ENCODE peak calls at places on chromosomes 13 and 19, in six cellular contexts. A is midbrain, L is fibroblast of pulmonary artery, W is left cardiac atrium, N is IMR-90, H is CD14-positive monocyte. I is an unnamed sample.

GRCh38 chr13:47621931-47622330 is 379.1 kb downstream of the SUCLA2 start:
- DNase-seq in A (no peak), L (peak; percentile 74), W (no peak), N (peak; percentile 38), H (no peak), I (no peak)

GRCh38 chr13:36130542-36131214 is 504 bp downstream of the DCLK1 start:
- DNase-seq in A (no peak), L (no peak), W (peak; percentile 40), N (no peak), H (no peak), I (no peak)

GRCh38 chr13:31930901-31931522 is 100.6 kb upstream of the FRY start:
- DNase-seq in A (no peak), L (no peak), W (no peak), N (no peak), H (no peak), I (no peak)

GRCh38 chr19:46710687-46711086 is 6.2 kb downstream of the PRKD2 start:
- DNase-seq in A (no peak), L (no peak), W (no peak), N (no peak), H (no peak), I (no peak)

GRCh38 chr19:15869873-15870272 is 28.0 kb downstream of the CYP4F2 start:
- DNase-seq in A (no peak), L (no peak), W (no peak), N (no peak), H (no peak), I (no peak)

GRCh38 chr19:6736917-6737283 is 480 bp downstream of the GPR108 start:
- DNase-seq in A (peak; percentile 47), L (no peak), W (no peak), N (no peak), H (no peak), I (no peak)

GRCh38 chr13:102394158-102395053 is 7.4 kb downstream of the FGF14 start:
- DNase-seq in A (peak; percentile 94), L (peak; percentile 82), W (peak; percentile 98), N (peak; percentile 73), H (peak; percentile 68), I (peak; percentile 75)

GRCh38 chr13:36919206-36919832 is 719 bp downstream of the SMAD9 start:
- DNase-seq in A (peak; percentile 37), L (peak; percentile 17), W (peak; percentile 74), N (peak; percentile 17), H (no peak), I (no peak)

GRCh38 chr19:18300930-18301717 is 19.7 kb upstream of the JUND start:
- DNase-seq in A (no peak), L (peak; percentile 55), W (peak; percentile 90), N (peak; percentile 62), H (peak; percentile 78), I (no peak)

GRCh38 chr13:61029064-61029463 is 386.6 kb downstream of the PCDH20 start:
- DNase-seq in A (no peak), L (no peak), W (no peak), N (no peak), H (no peak), I (no peak)

GRCh38 chr13:111905609-111905945 is 161.4 kb upstream of the SOX1 start:
- DNase-seq in A (no peak), L (no peak), W (no peak), N (no peak), H (no peak), I (no peak)

GRCh38 chr13:103308700-103309099 is 242.5 kb upstream of the SLC10A2 start:
- DNase-seq in A (no peak), L (no peak), W (no peak), N (no peak), H (no peak), I (no peak)

GRCh38 chr13:76758738-76759137 is 127.5 kb downstream of the KCTD12 start:
- DNase-seq in A (no peak), L (no peak), W (no peak), N (no peak), H (no peak), I (peak; percentile 50)

GRCh38 chr13:51532736-51533197 is 51.5 kb upstream of the WDFY2 start:
- DNase-seq in A (no peak), L (no peak), W (no peak), N (no peak), H (no peak), I (no peak)

GRCh38 chr19:19077103-19077502 is 13.3 kb downstream of the SLC25A42 start:
- DNase-seq in A (no peak), L (no peak), W (no peak), N (no peak), H (no peak), I (no peak)

GRCh38 chr13:106610511-106610910 is 42.6 kb upstream of the ARGLU1 start:
- DNase-seq in A (no peak), L (peak; percentile 31), W (no peak), N (peak; percentile 82), H (no peak), I (no peak)

GRCh38 chr13:32676242-32676641 is 90.0 kb downstream of the PDS5B start:
- DNase-seq in A (no peak), L (no peak), W (no peak), N (peak; percentile 50), H (no peak), I (peak; percentile 34)

GRCh38 chr13:43830481-43830873 is 43.7 kb upstream of the ENOX1 start:
- DNase-seq in A (no peak), L (peak; percentile 94), W (no peak), N (peak; percentile 79), H (no peak), I (no peak)

GRCh38 chr13:44050450-44051063 is 170.9 kb downstream of the LACC1 start:
- DNase-seq in A (peak; percentile 50), L (peak; percentile 63), W (no peak), N (peak; percentile 52), H (no peak), I (peak; percentile 49)

GRCh38 chr19:3210347-3211017 is 14.0 kb upstream of the CELF5 start:
- DNase-seq in A (no peak), L (peak; percentile 33), W (peak; percentile 52), N (no peak), H (peak; percentile 74), I (peak; percentile 40)

GRCh38 chr13:43441464-43441863 is 345.3 kb downstream of the ENOX1 start:
- DNase-seq in A (no peak), L (no peak), W (no peak), N (no peak), H (no peak), I (no peak)

GRCh38 chr19:38139122-38139521 is 84.9 kb downstream of the DPF1 start:
- DNase-seq in A (no peak), L (no peak), W (no peak), N (no peak), H (no peak), I (no peak)

GRCh38 chr19:12723643-12724426 is at the start of gene TNPO2:
- DNase-seq in A (no peak), L (peak; percentile 67), W (peak; percentile 68), N (peak; percentile 62), H (no peak), I (peak; percentile 65)

GRCh38 chr13:64029343-64030093 is 2613.9 kb upstream of the PCDH20 start:
- DNase-seq in A (no peak), L (no peak), W (no peak), N (no peak), H (no peak), I (no peak)

GRCh38 chr19:49161987-49162386 is 4.4 kb downstream of the TRPM4 start:
- DNase-seq in A (no peak), L (no peak), W (no peak), N (peak; percentile 63), H (no peak), I (peak; percentile 77)

GRCh38 chr13:100269837-100270236 is 180.9 kb downstream of the PCCA start:
- DNase-seq in A (peak; percentile 56), L (peak; percentile 94), W (peak; percentile 84), N (peak; percentile 82), H (no peak), I (peak; percentile 93)

GRCh38 chr13:113918580-113918979 is 54.7 kb upstream of the GAS6 start:
- DNase-seq in A (no peak), L (no peak), W (no peak), N (no peak), H (no peak), I (no peak)

GRCh38 chr13:65872448-65872847 is 1357.7 kb downstream of the PCDH9 start:
- DNase-seq in A (no peak), L (no peak), W (no peak), N (no peak), H (no peak), I (no peak)